ENCODE peak calls at places on chromosomes 1 and 21, in five cellular contexts. S, G, P, T and K are unnamed samples.

GRCh38 chr1:1421147-1421906 is at the start of gene ANKRD65:
- DNase-seq in S (peak), G (no peak), P (no peak), T (no peak), K (no peak)

GRCh38 chr21:18430341-18430740 is 26.8 kb upstream of the TMPRSS15 start:
- DNase-seq in S (no peak), G (no peak), P (no peak), T (no peak), K (no peak)

GRCh38 chr1:204842892-204843291 is 27.8 kb upstream of the NFASC start:
- DNase-seq in S (no peak), G (no peak), P (no peak), T (peak), K (peak)

GRCh38 chr1:115815694-115816093 is 25.2 kb downstream of the NHLH2 start:
- DNase-seq in S (no peak), G (no peak), P (peak), T (no peak), K (no peak)

GRCh38 chr1:245142171-245142798 is 12.5 kb upstream of the KIF26B start:
- DNase-seq in S (no peak), G (no peak), P (no peak), T (no peak), K (no peak)

GRCh38 chr1:168947039-168947438 is 159.5 kb upstream of the ATP1B1 start:
- DNase-seq in S (no peak), G (no peak), P (no peak), T (no peak), K (no peak)

GRCh38 chr1:222739465-222739864 is 2.5 kb downstream of the FAM177B start:
- DNase-seq in S (no peak), G (no peak), P (no peak), T (no peak), K (no peak)

GRCh38 chr1:9715536-9716226 is 64.2 kb downstream of the PIK3CD start:
- DNase-seq in S (no peak), G (no peak), P (no peak), T (no peak), K (no peak)

GRCh38 chr1:205300149-205300548 is 21.4 kb downstream of the NUAK2 start:
- DNase-seq in S (no peak), G (no peak), P (no peak), T (no peak), K (no peak)

GRCh38 chr1:31778763-31779488 is 14.8 kb upstream of the ADGRB2 start:
- DNase-seq in S (no peak), G (no peak), P (no peak), T (no peak), K (no peak)

GRCh38 chr1:231924183-231924582 is 297.6 kb downstream of the DISC1 start:
- DNase-seq in S (no peak), G (no peak), P (no peak), T (no peak), K (no peak)

GRCh38 chr1:226632169-226632884 is 83.8 kb downstream of the STUM start:
- DNase-seq in S (no peak), G (no peak), P (no peak), T (no peak), K (no peak)

GRCh38 chr1:185376840-185377635 is 60.0 kb upstream of the IVNS1ABP start:
- DNase-seq in S (no peak), G (no peak), P (no peak), T (no peak), K (peak)

GRCh38 chr1:222347627-222348026 is 200.3 kb downstream of the HHIPL2 start:
- DNase-seq in S (no peak), G (no peak), P (no peak), T (no peak), K (no peak)

GRCh38 chr21:42313501-42313969 is 1.7 kb downstream of the TFF3 start:
- DNase-seq in S (peak), G (no peak), P (no peak), T (peak), K (no peak)

GRCh38 chr1:182761396-182762395 is 27.9 kb upstream of the NPL start:
- DNase-seq in S (no peak), G (no peak), P (no peak), T (no peak), K (peak)

GRCh38 chr1:93598396-93598795 is 83.2 kb downstream of the BCAR3 start:
- DNase-seq in S (no peak), G (no peak), P (no peak), T (no peak), K (no peak)

GRCh38 chr1:117037802-117038201 is 22.3 kb upstream of the TTF2 start:
- DNase-seq in S (no peak), G (no peak), P (no peak), T (no peak), K (no peak)

GRCh38 chr1:7827134-7827955 is 25.5 kb downstream of the UTS2 start:
- DNase-seq in S (no peak), G (no peak), P (no peak), T (no peak), K (no peak)

GRCh38 chr1:199857103-199857502 is 170.4 kb upstream of the NR5A2 start:
- DNase-seq in S (no peak), G (no peak), P (no peak), T (no peak), K (peak)

GRCh38 chr1:203402609-203403337 is 51.9 kb upstream of the FMOD start:
- DNase-seq in S (no peak), G (no peak), P (no peak), T (no peak), K (peak)

GRCh38 chr1:202586018-202586821 is 124.0 kb downstream of the SYT2 start:
- DNase-seq in S (no peak), G (no peak), P (peak), T (no peak), K (peak)

GRCh38 chr21:31670065-31670464 is 10.6 kb downstream of the SOD1 start:
- DNase-seq in S (no peak), G (no peak), P (no peak), T (no peak), K (no peak)

GRCh38 chr1:165828103-165828558 is 717 bp downstream of the UCK2 start:
- DNase-seq in S (peak), G (no peak), P (peak), T (peak), K (peak)

GRCh38 chr1:224433671-224434446 is 738 bp downstream of the WDR26 start:
- DNase-seq in S (peak), G (no peak), P (no peak), T (no peak), K (peak)

GRCh38 chr21:26116456-26117011 is 54.0 kb downstream of the APP start:
- DNase-seq in S (no peak), G (no peak), P (peak), T (no peak), K (peak)

GRCh38 chr1:167651161-167651693 is 21.2 kb downstream of the RCSD1 start:
- DNase-seq in S (no peak), G (no peak), P (no peak), T (no peak), K (no peak)

GRCh38 chr21:25970254-25970930 is 200.2 kb downstream of the APP start:
- DNase-seq in S (no peak), G (no peak), P (peak), T (no peak), K (no peak)

GRCh38 chr1:55055084-55055882 is 15.9 kb downstream of the PCSK9 start:
- DNase-seq in S (no peak), G (no peak), P (no peak), T (no peak), K (peak)

GRCh38 chr1:189606795-189607476 is 870.7 kb downstream of the BRINP3 start:
- DNase-seq in S (no peak), G (no peak), P (peak), T (no peak), K (no peak)

GRCh38 chr1:38516560-38516959 is 343.0 kb downstream of the RRAGC start:
- DNase-seq in S (no peak), G (no peak), P (no peak), T (no peak), K (no peak)

GRCh38 chr21:39874759-39875158 is 7.5 kb downstream of the PCP4 start:
- DNase-seq in S (no peak), G (no peak), P (no peak), T (peak), K (no peak)

GRCh38 chr1:43541721-43542401 is 11.2 kb downstream of the PTPRF start:
- DNase-seq in S (no peak), G (no peak), P (no peak), T (no peak), K (peak)

GRCh38 chr21:37636152-37636860 is 269.7 kb downstream of the DYRK1A start:
- DNase-seq in S (no peak), G (no peak), P (peak), T (no peak), K (peak)

GRCh38 chr1:91635763-91636162 is 135.1 kb downstream of the CDC7 start:
- DNase-seq in S (no peak), G (no peak), P (no peak), T (no peak), K (peak)
- H3K9ac ChIP-seq in S (no peak), G (no peak), P (no peak), T (no peak), K (no peak)

GRCh38 chr1:10724948-10725852 is 71.2 kb downstream of the CASZ1 start:
- DNase-seq in S (no peak), G (no peak), P (peak), T (no peak), K (peak)
- TF ChIP-seq EZH2phosphoT487 in S (no peak), G (no peak), P (no peak), T (no peak), K (peak)

DNA sequence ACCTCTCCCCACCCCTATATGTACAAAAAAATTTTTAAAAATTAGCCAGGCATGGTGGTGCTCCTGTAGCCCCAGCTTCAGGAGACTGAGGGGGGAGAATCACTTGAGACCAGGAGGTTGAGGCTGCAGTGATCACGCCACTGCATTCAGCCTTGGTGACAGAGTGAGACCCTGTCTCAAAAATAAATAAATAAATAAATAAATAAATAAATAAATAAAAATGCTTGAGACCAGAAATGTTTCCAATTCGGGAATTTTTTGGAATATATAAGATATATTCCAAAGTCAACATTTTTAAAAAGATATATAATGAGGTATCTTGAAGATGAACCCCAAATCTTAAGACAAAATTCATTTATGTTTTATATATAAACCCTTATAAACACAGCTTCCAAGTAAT is 42.4 kb upstream of the RAB4A start:
- DNase-seq in S (no peak), G (no peak), P (no peak), T (no peak), K (no peak)
- H3K9ac ChIP-seq in S (no peak), G (no peak), P (no peak), T (no peak), K (no peak)

GRCh38 chr1:206497363-206497762 is 10.0 kb upstream of the RASSF5 start:
- DNase-seq in S (no peak), G (no peak), P (no peak), T (no peak), K (no peak)

GRCh38 chr1:206496131-206496793 is 11.1 kb upstream of the RASSF5 start:
- DNase-seq in S (no peak), G (no peak), P (no peak), T (no peak), K (no peak)

GRCh38 chr1:206495493-206496046 is 11.8 kb upstream of the RASSF5 start:
- DNase-seq in S (no peak), G (no peak), P (no peak), T (no peak), K (no peak)

GRCh38 chr1:206498685-206499084 is 8.6 kb upstream of the RASSF5 start:
- DNase-seq in S (no peak), G (no peak), P (peak), T (no peak), K (no peak)

DNA sequence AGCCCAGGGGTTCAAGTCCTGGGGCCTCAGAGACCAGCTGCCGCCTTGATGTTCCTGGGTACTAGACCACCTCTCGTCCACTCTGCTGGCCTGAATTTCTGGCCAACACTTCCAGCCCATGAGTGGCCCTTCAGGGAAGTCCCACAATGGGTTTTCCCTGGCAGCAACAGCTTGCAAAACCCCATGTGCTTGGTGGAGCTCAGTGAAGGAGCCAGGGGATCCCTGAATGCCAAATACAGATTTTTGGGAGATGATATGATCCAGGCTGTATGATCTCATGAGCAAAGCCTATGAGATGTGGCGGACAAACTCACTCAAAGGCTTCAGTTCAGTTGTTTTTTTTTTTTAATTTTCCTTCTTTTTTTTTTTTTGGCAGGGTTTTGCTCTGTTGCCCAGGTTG is 9.6 kb upstream of the RASSF5 start:
- DNase-seq in S (no peak), G (no peak), P (no peak), T (no peak), K (no peak)
- TF ChIP-seq EZH2phosphoT487 in S (no peak), G (no peak), P (no peak), T (no peak), K (no peak)

DNA sequence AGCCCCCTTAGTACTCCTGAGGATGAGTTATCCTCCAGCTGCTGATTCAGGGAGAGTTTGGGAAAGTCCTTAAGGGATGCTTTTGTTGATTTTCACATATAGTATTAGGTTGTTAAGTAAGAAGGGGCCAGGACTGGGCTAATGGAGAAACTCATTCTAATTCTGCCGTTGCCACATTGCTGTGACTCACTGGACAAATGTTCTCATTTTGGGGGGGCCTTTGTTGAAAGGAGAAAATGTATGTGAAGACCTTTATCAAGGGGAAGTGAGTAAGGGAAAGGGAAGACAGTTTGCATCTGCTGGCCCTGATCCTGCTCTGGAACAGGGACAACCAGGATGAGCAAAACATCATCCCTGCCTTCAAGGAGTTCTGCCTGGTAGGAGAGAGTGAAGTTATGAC is 123.2 kb upstream of the FGGY start:
- DNase-seq in S (no peak), G (no peak), P (peak), T (no peak), K (peak)
- H3K9ac ChIP-seq in S (no peak), G (no peak), P (no peak), T (no peak), K (peak)

DNA sequence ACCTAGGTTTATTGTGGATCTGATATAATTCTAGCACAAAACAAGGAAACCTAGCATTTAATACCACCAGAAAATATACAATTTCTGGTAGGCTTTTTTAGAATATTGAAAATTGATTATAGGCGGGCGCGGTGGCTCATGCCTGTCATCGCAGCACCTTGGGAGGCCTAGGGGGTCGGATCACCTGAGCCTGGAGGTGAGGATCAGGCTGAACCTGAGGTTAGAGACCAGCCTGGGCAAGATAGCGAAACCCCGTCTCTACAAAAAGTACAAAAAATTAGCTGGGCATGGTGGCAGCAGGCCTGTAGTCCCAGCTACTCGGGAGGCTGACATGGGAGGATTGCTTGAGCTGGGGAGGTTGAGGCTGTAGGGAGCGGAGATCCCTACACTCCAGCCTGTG is 948 bp upstream of the COP1 start:
- DNase-seq in S (no peak), G (no peak), P (no peak), T (peak), K (no peak)
- TF ChIP-seq EZH2phosphoT487 in S (no peak), G (no peak), P (no peak), T (no peak), K (no peak)

DNA sequence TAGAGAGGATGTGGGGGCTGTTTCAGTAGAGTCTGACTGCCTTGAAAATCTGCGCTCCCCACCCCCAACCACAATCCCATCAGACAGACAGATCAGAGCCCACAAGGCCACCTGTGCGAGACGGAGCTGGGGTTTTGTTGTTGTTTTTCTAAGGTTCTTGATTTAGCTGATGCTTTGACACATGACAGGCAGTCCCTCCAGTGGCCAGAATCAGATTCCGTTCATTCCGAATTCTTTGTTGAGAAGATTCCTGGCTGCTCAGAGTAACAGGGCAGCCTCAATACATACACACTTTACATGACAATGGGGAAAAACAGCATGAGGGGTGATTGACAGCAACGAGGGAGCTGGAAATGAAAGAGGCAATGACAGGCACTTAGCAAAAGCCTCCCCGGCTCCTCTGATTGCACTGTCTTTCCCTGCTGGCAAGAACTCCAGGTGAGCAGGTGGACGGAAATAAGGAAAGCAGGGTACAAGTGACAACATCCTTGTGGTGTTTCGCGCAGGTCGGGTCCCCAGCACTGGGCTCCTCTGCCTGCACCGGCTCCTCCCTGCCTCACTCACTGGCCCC is 148.8 kb downstream of the PGBD5 start:
- DNase-seq in S (peak), G (no peak), P (no peak), T (no peak), K (no peak)
- H3K9ac ChIP-seq in S (no peak), G (no peak), P (no peak), T (no peak), K (no peak)

GRCh38 chr1:44759077-44759476 is 16.3 kb upstream of the RPS8 start:
- DNase-seq in S (no peak), G (no peak), P (no peak), T (no peak), K (no peak)
- TF ChIP-seq EZH2phosphoT487 in S (no peak), G (no peak), P (no peak), T (no peak), K (no peak)